ENCODE peak calls at places on chromosomes 12 and 14, in nine cellular contexts. M is HCT116, A is neural progenitor cell, N is neuronal stem cell, K is MM.1S, V is GM23248, U is HepG2, W is H9, T is GM12878. Y is an unnamed sample.

GRCh38 chr14:24605435-24606190 is 3.9 kb downstream of the GZMH start:
- DNase-seq in A (peak; percentile 53), M (peak; percentile 10), T (no peak), K (peak; percentile 41), V (peak; percentile 40), N (no peak), W (peak; percentile 74), U (peak; percentile 54), Y (peak; percentile 54)

GRCh38 chr14:100589071-100589759 is 2.0 kb upstream of the BEGAIN start:
- DNase-seq in A (peak; percentile 48), T (no peak), M (no peak), N (no peak), V (no peak), W (no peak), K (no peak), U (no peak), Y (no peak)

GRCh38 chr12:117571321-117571720 is 209.9 kb upstream of the NOS1 start:
- DNase-seq in N (no peak), V (no peak), T (no peak), K (no peak), M (no peak), A (no peak), W (no peak), U (no peak), Y (no peak)

GRCh38 chr14:76752744-76753143 is 8.5 kb upstream of the VASH1 start:
- DNase-seq in M (no peak), U (no peak), T (no peak), K (no peak), W (no peak), N (no peak), A (peak; percentile 0), V (no peak), Y (no peak)

GRCh38 chr14:77151918-77152588 is 10.5 kb upstream of the ZDHHC22 start:
- DNase-seq in N (no peak), V (peak; percentile 61), A (no peak), K (peak; percentile 31), W (peak; percentile 12), U (no peak), M (peak; percentile 28), T (no peak), Y (peak; percentile 65)

GRCh38 chr12:51889216-51890134 is 1.6 kb downstream of the ANKRD33 start:
- DNase-seq in U (no peak), M (no peak), N (no peak), K (no peak), T (no peak), A (no peak), W (peak; percentile 44), V (no peak), Y (no peak)

GRCh38 chr12:132776816-132777568 is 15.4 kb upstream of the ANKLE2 start:
- DNase-seq in T (no peak), A (no peak), U (no peak), K (no peak), V (no peak), N (no peak), M (no peak), W (no peak), Y (no peak)

GRCh38 chr12:89421093-89421835 is 69.0 kb upstream of the DUSP6 start:
- DNase-seq in T (no peak), M (no peak), K (no peak), N (no peak), A (no peak), W (no peak), V (no peak), U (no peak), Y (no peak)

GRCh38 chr14:68421116-68421515 is 371.8 kb downstream of the ZFP36L1 start:
- DNase-seq in U (no peak), N (no peak), W (no peak), V (no peak), K (no peak), M (no peak), A (no peak), T (no peak), Y (no peak)

GRCh38 chr12:123998960-123999359 is 25.9 kb downstream of the ZNF664 start:
- DNase-seq in U (no peak), A (no peak), M (no peak), N (no peak), K (no peak), W (no peak), V (peak; percentile 70), T (no peak), Y (no peak)

GRCh38 chr14:36582874-36583241 is 444 bp upstream of the NKX2-8 start:
- DNase-seq in A (peak; percentile 35), N (no peak), U (no peak), K (no peak), V (peak; percentile 10), M (no peak), T (no peak), W (no peak), Y (no peak)

GRCh38 chr14:99055816-99056215 is 216.2 kb downstream of the BCL11B start:
- DNase-seq in N (no peak), W (no peak), K (no peak), T (no peak), U (no peak), A (no peak), V (no peak), M (no peak), Y (no peak)

GRCh38 chr12:101599771-101600486 is 5.2 kb downstream of the MYBPC1 start:
- DNase-seq in V (no peak), K (no peak), W (no peak), T (no peak), N (no peak), A (no peak), U (peak; percentile 90), M (no peak), Y (no peak)

DNA sequence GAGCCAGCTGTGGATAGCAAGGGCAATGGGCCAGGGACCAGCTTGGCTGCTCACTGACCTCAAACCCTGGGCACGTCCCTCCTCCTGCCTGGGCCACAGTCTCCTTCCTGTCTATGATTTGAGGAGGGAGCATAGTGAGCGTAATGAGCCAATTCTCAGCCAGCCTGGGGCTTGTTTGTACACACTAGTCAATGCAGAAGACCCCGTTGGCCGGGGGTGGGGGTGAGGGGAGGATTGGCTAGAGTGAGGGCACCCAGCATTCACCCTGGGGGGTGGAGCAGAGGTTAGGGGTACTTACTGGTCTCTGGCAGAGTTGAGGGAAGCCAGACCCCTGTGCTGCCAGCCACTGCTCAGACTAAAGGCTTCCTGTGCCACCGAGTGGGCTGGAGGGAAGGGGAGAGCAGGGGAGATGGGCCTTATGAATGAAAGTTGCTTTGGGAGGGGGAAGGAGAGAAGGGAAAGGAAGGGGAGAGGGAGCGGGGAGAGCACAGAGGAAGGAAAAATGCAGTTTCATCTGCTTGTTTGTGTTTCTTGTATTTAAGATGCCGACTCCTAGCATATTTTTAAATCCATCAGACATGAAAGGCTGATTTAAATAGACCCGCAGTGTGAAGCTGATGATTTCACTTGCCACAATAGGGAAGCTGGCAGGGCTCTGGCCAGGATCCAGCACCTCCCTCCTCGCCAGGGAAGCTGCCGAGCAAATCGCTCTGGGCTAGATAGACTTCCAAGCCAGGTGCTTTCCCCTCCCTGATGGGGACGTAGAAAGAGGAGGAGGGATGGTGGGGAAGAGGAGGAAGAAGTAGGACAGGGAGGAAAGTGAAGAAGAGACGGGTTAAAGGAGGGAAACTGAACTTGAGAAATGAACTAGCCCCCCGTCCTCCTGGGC is 114.0 kb downstream of the PRMT8 start:
- DNase-seq in N (no peak), K (no peak), W (peak; percentile 74), T (no peak), M (no peak), U (no peak), V (no peak), A (peak; percentile 39), Y (no peak)
- H2AFZ ChIP-seq in N (peak overlapping the region; percentile 69), K (no peak overlapping the region), W (no peak overlapping the region), T (no peak overlapping the region), M (no peak overlapping the region), U (no peak overlapping the region), V (no peak overlapping the region), A (no peak overlapping the region), Y (no peak overlapping the region)

DNA sequence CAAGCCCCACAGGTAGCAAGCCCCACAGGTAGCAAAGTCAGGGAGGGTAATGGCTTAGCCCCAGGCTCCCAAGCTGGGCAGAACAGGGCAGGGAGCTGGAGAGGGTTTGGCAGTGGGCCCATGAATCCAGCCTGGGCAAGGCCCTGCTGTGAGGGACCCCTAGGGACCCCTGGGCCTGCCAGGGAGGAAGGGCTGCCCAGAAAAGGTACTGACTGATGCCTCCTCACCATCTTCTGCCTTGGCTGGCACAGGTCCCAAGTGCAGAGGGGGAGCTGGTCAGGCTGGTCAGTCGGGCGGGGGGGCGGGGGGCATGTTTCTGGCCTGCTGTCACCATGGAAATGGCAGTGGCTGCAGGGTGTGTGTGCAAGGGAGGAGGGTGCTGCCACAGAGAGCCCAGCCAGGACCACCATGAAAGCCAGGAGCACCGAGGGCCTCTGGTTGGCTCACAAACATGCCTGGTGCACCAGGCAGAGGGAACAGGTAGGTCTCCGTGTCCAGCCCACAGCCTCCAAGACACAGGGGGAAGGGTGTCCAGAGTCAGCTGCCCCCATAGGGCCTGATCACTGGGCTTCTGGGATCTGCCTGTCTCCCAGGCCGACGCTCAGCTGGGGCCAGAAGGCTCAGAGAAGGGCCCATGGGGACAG is 1.5 kb upstream of the CRIP2 start:
- DNase-seq in U (no peak), V (no peak), T (no peak), K (no peak), M (no peak), N (no peak), W (no peak), A (no peak), Y (no peak)
- H3K4me1 ChIP-seq in U (peaks cover 33% of the 10 kb centered on the region), V (peaks cover 12% of the 10 kb centered on the region), T (no peaks in the 10 kb centered on the region), K (no peaks in the 10 kb centered on the region), M (peaks cover 27% of the 10 kb centered on the region), N (peaks cover 51% of the 10 kb centered on the region), W (no peaks in the 10 kb centered on the region), A (peaks cover 33% of the 10 kb centered on the region), Y (peaks cover 9% of the 10 kb centered on the region)

GRCh38 chr12:34626363-34627157 is 604.3 kb downstream of the ALG10 start:
- DNase-seq in V (no peak), A (no peak), N (no peak), T (no peak), M (no peak), U (no peak), K (no peak), W (no peak), Y (no peak)
- H3K9me3 ChIP-seq in V (no peaks in the 10 kb centered on the region), A (peaks cover 13% of the 10 kb centered on the region), N (peaks cover 9% of the 10 kb centered on the region), T (no peaks in the 10 kb centered on the region), M (no peaks in the 10 kb centered on the region), U (peaks cover 5% of the 10 kb centered on the region), K (no peaks in the 10 kb centered on the region), W (peaks cover 63% of the 10 kb centered on the region), Y (no peaks in the 10 kb centered on the region)

GRCh38 chr12:66359300-66359699 is 57.0 kb downstream of the HELB start:
- DNase-seq in A (no peak), U (no peak), N (no peak), K (no peak), M (no peak), W (no peak), T (no peak), V (no peak), Y (no peak)

GRCh38 chr12:66352197-66352596 is 49.9 kb downstream of the HELB start:
- DNase-seq in A (peak; percentile 58), T (no peak), K (peak; percentile 11), M (peak; percentile 19), N (no peak), U (peak; percentile 18), V (peak; percentile 33), W (peak; percentile 91), Y (peak; percentile 67)

GRCh38 chr12:66352899-66353298 is 50.6 kb downstream of the HELB start:
- DNase-seq in N (no peak), K (no peak), V (no peak), A (no peak), T (no peak), M (no peak), W (no peak), U (no peak), Y (no peak)

GRCh38 chr12:66351301-66351700 is 49.0 kb downstream of the HELB start:
- DNase-seq in W (no peak), T (no peak), N (no peak), V (no peak), U (no peak), A (no peak), K (no peak), M (no peak), Y (no peak)

GRCh38 chr12:66354291-66354690 is 52.0 kb downstream of the HELB start:
- DNase-seq in K (no peak), V (no peak), W (no peak), M (no peak), U (no peak), T (no peak), A (no peak), N (no peak), Y (no peak)
- H2AFZ ChIP-seq in K (no peak overlapping the region), V (no peak overlapping the region), W (no peak overlapping the region), M (no peak overlapping the region), U (no peak overlapping the region), T (no peak overlapping the region), A (no peak overlapping the region), N (no peak overlapping the region), Y (no peak overlapping the region)

Y was measured in OCI-LY7.